ENCODE peak calls at places on chromosomes 5 and 9, in nine cellular contexts. One of them, this sample, is unnamed.

GRCh38 chr5:115977988-115978387 is 15.7 kb downstream of the LVRN start:
- DNase-seq in HepG2: no peak
- DNase-seq in upper lobe of right lung: no peak
- DNase-seq in body of pancreas: no peak
- DNase-seq in colonic mucosa: no peak
- DNase-seq in H9: no peak
- DNase-seq in prostate gland: no peak
- DNase-seq in cardiac muscle cell: peak; percentile 79
- DNase-seq in tibial nerve: no peak
- DNase-seq in this sample: peak; percentile 58

GRCh38 chr5:76813982-76814562 is 4.8 kb upstream of the F2RL1 start:
- DNase-seq in cardiac muscle cell: no peak
- DNase-seq in body of pancreas: no peak
- DNase-seq in tibial nerve: no peak
- DNase-seq in colonic mucosa: no peak
- DNase-seq in prostate gland: no peak
- DNase-seq in HepG2: peak; percentile 43
- DNase-seq in H9: no peak
- DNase-seq in upper lobe of right lung: no peak
- DNase-seq in this sample: peak; percentile 97

GRCh38 chr5:179124329-179124852 is 64.2 kb downstream of the ZNF354C start:
- DNase-seq in HepG2: no peak
- DNase-seq in cardiac muscle cell: no peak
- DNase-seq in tibial nerve: no peak
- DNase-seq in prostate gland: no peak
- DNase-seq in upper lobe of right lung: no peak
- DNase-seq in colonic mucosa: no peak
- DNase-seq in body of pancreas: peak; percentile 3
- DNase-seq in H9: no peak
- DNase-seq in this sample: no peak

GRCh38 chr5:126858441-126858840 is 81.5 kb downstream of the LMNB1 start:
- DNase-seq in body of pancreas: no peak
- DNase-seq in tibial nerve: no peak
- DNase-seq in HepG2: no peak
- DNase-seq in H9: peak; percentile 98
- DNase-seq in colonic mucosa: no peak
- DNase-seq in cardiac muscle cell: no peak
- DNase-seq in upper lobe of right lung: no peak
- DNase-seq in prostate gland: no peak
- DNase-seq in this sample: peak; percentile 6

GRCh38 chr5:119578937-119579336 is 50.4 kb upstream of the FAM170A start:
- DNase-seq in tibial nerve: no peak
- DNase-seq in colonic mucosa: no peak
- DNase-seq in prostate gland: no peak
- DNase-seq in body of pancreas: peak; percentile 33
- DNase-seq in cardiac muscle cell: peak; percentile 10
- DNase-seq in H9: peak; percentile 64
- DNase-seq in upper lobe of right lung: no peak
- DNase-seq in HepG2: peak; percentile 63
- DNase-seq in this sample: peak; percentile 5

GRCh38 chr9:124835026-124835501 is 18.2 kb upstream of the WDR38 start:
- DNase-seq in HepG2: peak; percentile 36
- DNase-seq in upper lobe of right lung: no peak
- DNase-seq in prostate gland: peak; percentile 44
- DNase-seq in body of pancreas: peak; percentile 92
- DNase-seq in H9: no peak
- DNase-seq in colonic mucosa: peak; percentile 38
- DNase-seq in tibial nerve: peak; percentile 74
- DNase-seq in cardiac muscle cell: peak; percentile 92
- DNase-seq in this sample: peak; percentile 69

GRCh38 chr5:32098806-32099435 is 75.2 kb downstream of the GOLPH3 start:
- DNase-seq in HepG2: no peak
- DNase-seq in cardiac muscle cell: peak; percentile 45
- DNase-seq in tibial nerve: no peak
- DNase-seq in upper lobe of right lung: no peak
- DNase-seq in H9: no peak
- DNase-seq in prostate gland: no peak
- DNase-seq in colonic mucosa: no peak
- DNase-seq in body of pancreas: no peak
- DNase-seq in this sample: no peak

GRCh38 chr9:33818832-33819500 is 2.0 kb downstream of the UBE2R2 start:
- DNase-seq in tibial nerve: no peak
- DNase-seq in prostate gland: no peak
- DNase-seq in body of pancreas: no peak
- DNase-seq in cardiac muscle cell: peak; percentile 21
- DNase-seq in colonic mucosa: no peak
- DNase-seq in H9: no peak
- DNase-seq in upper lobe of right lung: no peak
- DNase-seq in HepG2: no peak
- DNase-seq in this sample: no peak

GRCh38 chr9:131407717-131408195 is 13.9 kb downstream of the PRRC2B start:
- DNase-seq in tibial nerve: no peak
- DNase-seq in HepG2: peak; percentile 44
- DNase-seq in H9: peak; percentile 85
- DNase-seq in colonic mucosa: no peak
- DNase-seq in cardiac muscle cell: peak; percentile 59
- DNase-seq in prostate gland: peak; percentile 38
- DNase-seq in upper lobe of right lung: peak; percentile 72
- DNase-seq in body of pancreas: peak; percentile 49
- DNase-seq in this sample: no peak

GRCh38 chr5:107456281-107456715 is 214.4 kb downstream of the EFNA5 start:
- DNase-seq in cardiac muscle cell: no peak
- DNase-seq in tibial nerve: no peak
- DNase-seq in HepG2: no peak
- DNase-seq in prostate gland: peak; percentile 39
- DNase-seq in colonic mucosa: no peak
- DNase-seq in H9: no peak
- DNase-seq in upper lobe of right lung: no peak
- DNase-seq in body of pancreas: no peak
- DNase-seq in this sample: peak; percentile 91

GRCh38 chr5:107457881-107458280 is 212.9 kb downstream of the EFNA5 start:
- DNase-seq in tibial nerve: no peak
- DNase-seq in HepG2: no peak
- DNase-seq in body of pancreas: no peak
- DNase-seq in cardiac muscle cell: no peak
- DNase-seq in colonic mucosa: no peak
- DNase-seq in H9: no peak
- DNase-seq in upper lobe of right lung: no peak
- DNase-seq in prostate gland: no peak
- DNase-seq in this sample: no peak

GRCh38 chr5:107458322-107458721 is 212.4 kb downstream of the EFNA5 start:
- DNase-seq in HepG2: no peak
- DNase-seq in tibial nerve: no peak
- DNase-seq in body of pancreas: no peak
- DNase-seq in colonic mucosa: no peak
- DNase-seq in H9: no peak
- DNase-seq in cardiac muscle cell: no peak
- DNase-seq in prostate gland: no peak
- DNase-seq in upper lobe of right lung: no peak
- DNase-seq in this sample: no peak

GRCh38 chr5:107455111-107455544 is 215.6 kb downstream of the EFNA5 start:
- DNase-seq in tibial nerve: no peak
- DNase-seq in cardiac muscle cell: peak; percentile 38
- DNase-seq in body of pancreas: no peak
- DNase-seq in colonic mucosa: no peak
- DNase-seq in HepG2: no peak
- DNase-seq in upper lobe of right lung: no peak
- DNase-seq in prostate gland: no peak
- DNase-seq in H9: no peak
- DNase-seq in this sample: no peak

DNA sequence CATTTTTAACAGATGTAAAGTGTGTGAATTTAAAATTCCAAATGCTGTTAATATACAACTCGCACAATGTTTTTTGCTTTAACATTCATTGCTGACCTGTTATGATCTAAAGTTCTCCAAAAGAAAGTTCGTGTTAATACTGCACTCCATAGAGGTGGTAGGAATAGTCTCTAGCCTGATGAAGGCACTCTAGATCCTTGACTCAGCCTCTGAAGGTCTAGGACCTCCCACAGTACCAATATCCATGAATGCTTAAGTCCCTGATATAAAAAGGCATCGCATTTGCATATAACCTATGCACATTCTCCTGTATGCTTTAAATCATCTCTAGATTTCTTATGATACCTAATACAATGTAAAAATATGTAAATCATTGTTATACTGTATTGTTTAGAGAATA is 213.6 kb downstream of the EFNA5 start:
- DNase-seq in H9: no peak
- DNase-seq in prostate gland: no peak
- DNase-seq in colonic mucosa: no peak
- DNase-seq in body of pancreas: no peak
- DNase-seq in tibial nerve: no peak
- DNase-seq in upper lobe of right lung: no peak
- DNase-seq in cardiac muscle cell: no peak
- DNase-seq in HepG2: no peak
- DNase-seq in this sample: no peak
- H3K27ac ChIP-seq in H9: no peak overlapping the region
- H3K27ac ChIP-seq in prostate gland: no peak overlapping the region
- H3K27ac ChIP-seq in colonic mucosa: no peak overlapping the region
- H3K27ac ChIP-seq in body of pancreas: no peak overlapping the region
- H3K27ac ChIP-seq in tibial nerve: no peak overlapping the region
- H3K27ac ChIP-seq in upper lobe of right lung: no peak overlapping the region
- H3K27ac ChIP-seq in cardiac muscle cell: peak overlapping the region; percentile 86
- H3K27ac ChIP-seq in HepG2: no peak overlapping the region
- H3K27ac ChIP-seq in this sample: no peak overlapping the region

DNA sequence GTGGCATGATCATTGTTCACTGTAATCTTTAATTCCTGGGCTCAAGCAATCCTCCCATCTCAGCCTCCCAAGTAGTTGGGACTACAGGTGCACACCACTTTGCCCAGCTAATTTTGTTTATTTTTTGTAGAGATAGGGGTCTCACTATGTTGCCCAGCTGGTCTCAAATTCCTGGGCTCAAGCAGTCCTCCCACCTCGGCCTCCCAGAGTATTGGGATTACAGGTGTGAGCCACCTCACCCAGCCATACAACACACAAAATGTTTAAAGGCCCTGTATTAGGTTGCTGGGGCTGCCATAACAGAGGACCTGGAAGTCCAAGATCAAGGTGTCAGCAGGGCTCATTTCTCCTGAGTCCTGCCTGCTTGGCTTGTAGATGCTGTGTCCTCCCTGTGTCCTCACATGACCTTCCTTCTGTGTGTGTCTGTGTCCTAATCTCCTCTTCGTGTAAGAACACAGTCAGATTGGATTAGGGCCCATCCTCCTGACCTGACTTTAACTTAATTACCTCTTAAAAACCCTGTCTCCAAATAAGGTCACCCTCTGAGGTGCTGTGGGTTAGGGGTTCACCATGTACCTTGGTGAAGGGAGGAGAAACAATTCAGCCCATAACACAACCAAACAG is 5.4 kb downstream of the UBE2QL1 start:
- DNase-seq in tibial nerve: no peak
- DNase-seq in prostate gland: no peak
- DNase-seq in colonic mucosa: no peak
- DNase-seq in body of pancreas: no peak
- DNase-seq in upper lobe of right lung: no peak
- DNase-seq in cardiac muscle cell: no peak
- DNase-seq in H9: no peak
- DNase-seq in HepG2: no peak
- DNase-seq in this sample: no peak
- H3K4me1 ChIP-seq in tibial nerve: peaks cover 11% of the 10 kb centered on the region
- H3K4me1 ChIP-seq in prostate gland: no peaks in the 10 kb centered on the region
- H3K4me1 ChIP-seq in colonic mucosa: no peaks in the 10 kb centered on the region
- H3K4me1 ChIP-seq in body of pancreas: peaks cover 3% of the 10 kb centered on the region
- H3K4me1 ChIP-seq in upper lobe of right lung: peaks cover 2% of the 10 kb centered on the region
- H3K4me1 ChIP-seq in cardiac muscle cell: peaks cover 20% of the 10 kb centered on the region
- H3K4me1 ChIP-seq in H9: no peaks in the 10 kb centered on the region
- H3K4me1 ChIP-seq in HepG2: no peaks in the 10 kb centered on the region
- H3K4me1 ChIP-seq in this sample: no peaks in the 10 kb centered on the region

GRCh38 chr5:59393585-59394289 is 499.8 kb downstream of the PDE4D start:
- DNase-seq in H9: no peak
- DNase-seq in HepG2: no peak
- DNase-seq in colonic mucosa: no peak
- DNase-seq in prostate gland: no peak
- DNase-seq in cardiac muscle cell: no peak
- DNase-seq in upper lobe of right lung: no peak
- DNase-seq in body of pancreas: no peak
- DNase-seq in tibial nerve: no peak
- DNase-seq in this sample: no peak

GRCh38 chr5:59391576-59391975 is 501.9 kb downstream of the PDE4D start:
- DNase-seq in HepG2: no peak
- DNase-seq in prostate gland: no peak
- DNase-seq in colonic mucosa: no peak
- DNase-seq in body of pancreas: no peak
- DNase-seq in upper lobe of right lung: no peak
- DNase-seq in tibial nerve: no peak
- DNase-seq in cardiac muscle cell: no peak
- DNase-seq in H9: no peak
- DNase-seq in this sample: no peak

GRCh38 chr5:59390989-59391388 is 502.5 kb downstream of the PDE4D start:
- DNase-seq in upper lobe of right lung: no peak
- DNase-seq in H9: no peak
- DNase-seq in HepG2: no peak
- DNase-seq in prostate gland: no peak
- DNase-seq in cardiac muscle cell: no peak
- DNase-seq in body of pancreas: no peak
- DNase-seq in colonic mucosa: no peak
- DNase-seq in tibial nerve: no peak
- DNase-seq in this sample: no peak

GRCh38 chr5:59387127-59387526 is 506.4 kb downstream of the PDE4D start:
- DNase-seq in cardiac muscle cell: no peak
- DNase-seq in prostate gland: no peak
- DNase-seq in body of pancreas: no peak
- DNase-seq in tibial nerve: no peak
- DNase-seq in upper lobe of right lung: no peak
- DNase-seq in HepG2: no peak
- DNase-seq in colonic mucosa: no peak
- DNase-seq in H9: no peak
- DNase-seq in this sample: no peak

GRCh38 chr5:59390074-59390659 is 503.4 kb downstream of the PDE4D start:
- DNase-seq in prostate gland: peak; percentile 29
- DNase-seq in upper lobe of right lung: no peak
- DNase-seq in body of pancreas: peak; percentile 24
- DNase-seq in colonic mucosa: peak; percentile 32
- DNase-seq in H9: no peak
- DNase-seq in HepG2: peak; percentile 18
- DNase-seq in cardiac muscle cell: peak; percentile 59
- DNase-seq in tibial nerve: no peak
- DNase-seq in this sample: no peak
- TF ChIP-seq CTCF in prostate gland: peak; percentile 74
- TF ChIP-seq CTCF in upper lobe of right lung: peak; percentile 75
- TF ChIP-seq CTCF in body of pancreas: peak; percentile 84
- TF ChIP-seq CTCF in colonic mucosa: peak; percentile 62
- TF ChIP-seq CTCF in H9: peak; percentile 86
- TF ChIP-seq CTCF in HepG2: peak; percentile 47
- TF ChIP-seq CTCF in cardiac muscle cell: peak; percentile 52
- TF ChIP-seq CTCF in tibial nerve: peak; percentile 73
- TF ChIP-seq CTCF in this sample: peak; percentile 78

DNA sequence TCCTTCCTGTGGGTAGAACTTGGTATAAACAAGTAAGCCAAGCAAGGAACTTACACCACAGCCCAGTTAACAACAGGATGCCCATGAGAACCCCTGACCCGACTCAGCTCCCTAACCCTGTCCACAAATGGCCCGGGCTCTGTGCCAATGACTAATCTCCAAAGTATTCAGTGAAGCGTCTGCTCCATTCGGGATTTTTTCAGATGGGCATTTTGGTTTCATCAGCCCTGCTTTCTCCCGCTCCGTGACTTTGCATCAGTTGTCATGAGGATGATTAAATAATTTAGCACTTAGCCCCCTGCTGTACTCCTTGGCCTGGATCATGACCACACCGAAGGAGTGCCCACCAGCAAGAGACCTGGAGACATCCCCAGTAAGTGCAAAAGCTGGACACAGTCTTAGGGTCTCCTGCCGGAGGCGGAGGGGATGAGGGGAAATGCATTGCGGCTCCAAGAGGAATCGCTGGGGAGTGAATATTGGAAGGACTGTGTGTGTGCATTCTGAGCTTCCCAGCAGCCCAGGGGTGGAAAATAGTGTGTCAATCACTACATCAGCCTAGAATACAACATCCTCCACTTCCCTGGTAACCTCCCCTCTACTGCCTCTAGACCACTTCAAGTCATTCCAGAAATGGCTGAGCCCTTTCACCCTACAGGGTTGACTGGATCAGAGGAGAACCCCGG is 41.4 kb upstream of the DNAH5 start:
- DNase-seq in cardiac muscle cell: peak; percentile 91
- DNase-seq in tibial nerve: no peak
- DNase-seq in upper lobe of right lung: no peak
- DNase-seq in body of pancreas: peak; percentile 42
- DNase-seq in colonic mucosa: no peak
- DNase-seq in prostate gland: no peak
- DNase-seq in HepG2: peak; percentile 42
- DNase-seq in H9: no peak
- DNase-seq in this sample: peak; percentile 56
- H3K27ac ChIP-seq in cardiac muscle cell: no peak overlapping the region
- H3K27ac ChIP-seq in tibial nerve: no peak overlapping the region
- H3K27ac ChIP-seq in upper lobe of right lung: no peak overlapping the region
- H3K27ac ChIP-seq in body of pancreas: no peak overlapping the region
- H3K27ac ChIP-seq in colonic mucosa: no peak overlapping the region
- H3K27ac ChIP-seq in prostate gland: no peak overlapping the region
- H3K27ac ChIP-seq in HepG2: no peak overlapping the region
- H3K27ac ChIP-seq in H9: no peak overlapping the region
- H3K27ac ChIP-seq in this sample: no peak overlapping the region